ENCODE peak calls at places on chromosomes 11 and 22, in nine cellular contexts. J is body of pancreas, D is left ventricle myocardium inferior, P is fibroblast of lung, N is mammary epithelial cell, V is tibial artery, H is lung, I is uterus, R is pancreas. C is an unnamed sample. For H3K4me1, H3K9me3 and H3K36me3, the result is how much of the 10 kb centered on the place peaks cover.

GRCh38 chr11:24155792-24156191 is 341.1 kb upstream of the LUZP2 start:
- DNase-seq in R (no peak), H (no peak), J (no peak), N (no peak), P (no peak), I (no peak), V (no peak), D (no peak), C (peak)

GRCh38 chr11:129590753-129591475 is 215.3 kb downstream of the BARX2 start:
- DNase-seq in J (no peak), I (no peak), V (no peak), D (no peak), H (no peak), N (no peak), R (no peak), P (no peak), C (no peak)

GRCh38 chr11:73645972-73646631 is at the start of gene PLEKHB1:
- DNase-seq in I (no peak), D (no peak), P (no peak), V (no peak), N (no peak), H (no peak), J (no peak), R (no peak), C (no peak)

GRCh38 chr11:66568124-66568916 is at the start of gene CTSF:
- DNase-seq in P (peak), V (peak), D (peak), J (peak), I (peak), N (peak), H (peak), R (peak), C (no peak)

GRCh38 chr11:8230178-8230859 is 33.4 kb downstream of the LMO1 start:
- DNase-seq in N (no peak), P (no peak), V (no peak), R (no peak), J (no peak), D (no peak), H (no peak), I (no peak), C (no peak)

GRCh38 chr11:24574461-24574860 is 77.6 kb downstream of the LUZP2 start:
- DNase-seq in J (no peak), I (no peak), P (peak), V (no peak), N (no peak), D (no peak), R (no peak), H (no peak), C (no peak)

GRCh38 chr11:95346207-95346718 is 115.3 kb upstream of the SESN3 start:
- DNase-seq in J (no peak), D (no peak), H (no peak), P (no peak), I (no peak), N (no peak), R (no peak), V (no peak), C (no peak)

GRCh38 chr11:103898065-103898464 is 138.4 kb upstream of the DDI1 start:
- DNase-seq in I (no peak), D (no peak), H (no peak), J (no peak), P (no peak), N (peak), R (no peak), V (no peak), C (no peak)

GRCh38 chr11:128200467-128200866 is 386.9 kb downstream of the ETS1 start:
- DNase-seq in P (no peak), J (no peak), V (no peak), D (no peak), I (no peak), R (no peak), H (no peak), N (no peak), C (no peak)

GRCh38 chr11:62707277-62707771 is at the start of the genes BSCL2 and GNG3:
- DNase-seq in J (no peak), I (no peak), N (no peak), R (peak), V (peak), P (peak), H (no peak), D (no peak), C (peak)

GRCh38 chr11:121487191-121487590 is 34.4 kb upstream of the SORL1-AS1 start:
- DNase-seq in V (no peak), P (no peak), N (no peak), R (no peak), J (no peak), D (no peak), H (no peak), I (no peak), C (no peak)

GRCh38 chr11:83957038-83957900 is 671.1 kb upstream of the CCDC90B start:
- DNase-seq in P (no peak), R (no peak), I (no peak), J (no peak), D (no peak), N (no peak), V (no peak), H (no peak), C (no peak)

GRCh38 chr11:723120-723883 is 17.3 kb downstream of the EPS8L2 start:
- DNase-seq in J (peak), V (no peak), P (peak), I (no peak), H (no peak), D (no peak), R (no peak), N (peak), C (peak)

GRCh38 chr11:74672956-74673895 is 58.0 kb downstream of the CHRDL2 start:
- DNase-seq in D (peak), I (peak), H (peak), J (peak), P (peak), V (peak), R (peak), N (peak), C (no peak)

GRCh38 chr11:821513-822371 is 3.0 kb downstream of the PNPLA2 start:
- DNase-seq in P (no peak), J (peak), N (no peak), V (no peak), D (no peak), I (no peak), H (no peak), R (no peak), C (no peak)

GRCh38 chr11:14454861-14455632 is 44.6 kb downstream of the COPB1 start:
- DNase-seq in R (no peak), J (no peak), V (no peak), I (no peak), H (no peak), P (no peak), N (no peak), D (no peak), C (no peak)

GRCh38 chr11:36577373-36577772 is 9.6 kb downstream of the RAG1 start:
- DNase-seq in N (no peak), V (no peak), J (no peak), H (no peak), I (no peak), R (no peak), P (peak), D (no peak), C (no peak)

GRCh38 chr11:114619659-114620173 is 24.1 kb upstream of the NXPE4 start:
- DNase-seq in R (no peak), H (no peak), V (no peak), D (no peak), N (no peak), I (no peak), J (no peak), P (no peak), C (no peak)

GRCh38 chr11:73629907-73630306 is 16.5 kb upstream of the PLEKHB1 start:
- DNase-seq in R (no peak), J (no peak), H (no peak), P (no peak), D (no peak), V (no peak), N (no peak), I (no peak), C (no peak)

GRCh38 chr22:20435436-20436308 is 2.0 kb downstream of the SCARF2 start:
- DNase-seq in V (peak), H (no peak), N (no peak), I (no peak), J (no peak), P (no peak), R (no peak), D (no peak), C (no peak)

GRCh38 chr11:63763506-63764200 is 4.9 kb downstream of the ZFTA start:
- DNase-seq in H (no peak), I (peak), V (peak), J (peak), N (no peak), P (no peak), D (peak), R (peak), C (no peak)

GRCh38 chr22:41576877-41577276 is 12.8 kb downstream of the PMM1 start:
- DNase-seq in V (peak), I (peak), N (peak), J (peak), D (peak), P (peak), R (peak), H (no peak), C (peak)

GRCh38 chr11:3202305-3202704 is 16.3 kb downstream of the MRGPRG start:
- DNase-seq in I (no peak), H (no peak), V (peak), N (no peak), R (no peak), J (peak), D (peak), P (no peak), C (no peak)

GRCh38 chr22:30088468-30088867 is 8.2 kb downstream of the HORMAD2 start:
- DNase-seq in R (no peak), H (no peak), D (no peak), J (no peak), P (no peak), N (no peak), V (no peak), I (no peak), C (no peak)

GRCh38 chr11:67642148-67642475 is 2.5 kb upstream of the TBX10 start:
- DNase-seq in V (no peak), P (no peak), I (no peak), N (no peak), R (no peak), D (no peak), H (no peak), J (no peak), C (no peak)

GRCh38 chr11:114128399-114128798 is 68.9 kb downstream of the ZBTB16 start:
- DNase-seq in J (no peak), P (no peak), I (no peak), N (no peak), R (no peak), D (no peak), V (no peak), H (no peak), C (no peak)

GRCh38 chr22:43275545-43275981 is 67.6 kb downstream of the SCUBE1 start:
- DNase-seq in H (no peak), V (no peak), I (no peak), P (no peak), N (peak), D (no peak), J (no peak), R (no peak), C (no peak)

GRCh38 chr11:10749476-10749875 is 1.6 kb upstream of the CTR9 start:
- DNase-seq in R (no peak), V (no peak), D (no peak), I (no peak), P (no peak), N (no peak), H (no peak), J (no peak), C (no peak)

GRCh38 chr11:64078294-64078693 is 42.6 kb downstream of the FLRT1 start:
- DNase-seq in I (no peak), V (no peak), P (no peak), D (no peak), H (no peak), J (no peak), R (no peak), N (no peak), C (no peak)

DNA sequence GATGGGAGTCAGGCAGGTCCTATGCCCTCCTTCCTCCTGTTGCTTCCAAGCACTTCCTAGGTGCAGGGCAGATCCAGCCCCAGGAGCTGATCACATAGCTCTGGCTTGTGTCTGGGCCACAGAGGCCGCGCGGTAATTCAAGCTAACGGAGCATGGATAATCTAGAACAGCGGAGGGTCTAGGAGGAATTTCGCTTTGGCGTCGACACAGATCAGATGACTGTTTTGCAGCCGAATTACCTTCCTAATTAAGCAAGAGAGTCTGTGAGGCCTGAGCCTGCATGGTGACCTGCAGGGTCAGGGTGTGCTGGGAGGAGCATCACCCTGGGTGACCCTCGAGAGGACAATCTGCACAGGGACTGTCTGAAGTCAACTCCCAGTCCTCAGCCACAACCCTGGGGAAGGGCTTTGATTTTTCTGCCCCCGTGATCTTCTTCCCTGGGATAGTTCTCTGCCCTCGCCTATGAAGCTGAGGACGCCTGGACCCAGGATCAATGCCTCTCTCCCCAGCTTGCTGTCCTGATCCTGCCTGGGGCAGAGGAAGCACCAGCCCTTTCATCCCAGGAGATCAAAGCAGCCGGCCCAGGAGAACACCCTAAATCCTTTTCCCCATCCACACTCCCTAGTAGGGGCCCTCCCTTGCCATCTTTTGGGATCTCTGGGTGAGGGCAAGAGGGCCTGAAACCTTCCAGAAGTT is 11.0 kb downstream of the NECTIN1 start:
- DNase-seq in J (no peak), I (no peak), D (no peak), R (no peak), V (no peak), N (no peak), P (peak), H (no peak), C (no peak)
- H3K4me1 ChIP-seq in J (under half), I (under half), D (under half), R (under half), V (under half), N (under half), P (under half), H (under half), C (half or more)

GRCh38 chr11:132959663-132960062 is 572.6 kb downstream of the OPCML start:
- DNase-seq in I (no peak), N (no peak), H (no peak), P (no peak), D (no peak), V (no peak), R (no peak), J (no peak), C (no peak)

GRCh38 chr11:132960273-132960672 is 572.0 kb downstream of the OPCML start:
- DNase-seq in N (no peak), H (no peak), R (no peak), I (no peak), P (no peak), J (no peak), V (no peak), D (no peak), C (no peak)

GRCh38 chr11:132962026-132962425 is 570.3 kb downstream of the OPCML start:
- DNase-seq in J (no peak), R (no peak), N (peak), I (no peak), H (no peak), P (peak), D (no peak), V (no peak), C (no peak)

GRCh38 chr11:132961453-132961852 is 570.8 kb downstream of the OPCML start:
- DNase-seq in N (no peak), I (no peak), R (no peak), D (no peak), H (no peak), J (no peak), V (no peak), P (no peak), C (no peak)

DNA sequence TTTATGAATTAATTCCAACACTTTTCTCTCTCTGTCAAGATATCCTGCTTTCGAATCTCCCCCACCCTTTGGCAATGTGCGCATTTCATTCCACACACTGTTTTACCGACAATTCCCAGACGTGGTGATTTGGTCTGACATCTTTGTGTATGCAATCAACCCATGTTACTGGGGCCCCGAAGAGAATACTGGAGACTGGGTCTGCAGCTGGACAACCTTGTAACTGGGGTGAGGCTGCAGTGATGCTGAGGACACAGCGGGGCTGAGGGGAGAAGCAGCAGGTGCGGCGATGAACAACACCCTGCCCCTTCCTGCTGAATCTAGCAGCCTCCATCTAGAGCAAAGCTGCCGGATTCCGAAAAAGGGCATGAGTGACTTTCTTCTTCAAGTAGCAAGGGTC is 571.6 kb downstream of the OPCML start:
- DNase-seq in V (no peak), J (no peak), I (no peak), R (no peak), N (no peak), P (no peak), H (no peak), D (no peak), C (no peak)
- H3K9me3 ChIP-seq in V (under half), J (under half), I (under half), R (under half), N (under half), P (under half), H (under half), D (under half), C (under half)

GRCh38 chr22:19194751-19195536 is 16.4 kb upstream of the SLC25A1 start:
- DNase-seq in J (no peak), H (no peak), R (no peak), N (no peak), V (no peak), D (no peak), I (no peak), P (no peak), C (no peak)
- H3K36me3 ChIP-seq in J (under half), H (under half), R (under half), N (under half), V (under half), D (under half), I (under half), P (under half), C (under half)

GRCh38 chr22:38310518-38311330 is 6.5 kb downstream of the CSNK1E start:
- DNase-seq in D (no peak), I (no peak), J (no peak), R (no peak), H (no peak), P (no peak), V (peak), N (no peak), C (no peak)

GRCh38 chr22:38309614-38310517 is 7.4 kb downstream of the CSNK1E start:
- DNase-seq in P (no peak), N (no peak), I (no peak), H (no peak), D (no peak), V (peak), R (no peak), J (no peak), C (no peak)

GRCh38 chr22:38313384-38313955 is 3.8 kb downstream of the CSNK1E start:
- DNase-seq in N (peak), R (no peak), J (peak), P (peak), V (peak), H (no peak), D (peak), I (peak), C (no peak)

GRCh38 chr22:38312261-38312800 is 4.9 kb downstream of the CSNK1E start:
- DNase-seq in H (no peak), V (no peak), I (no peak), J (no peak), P (no peak), N (peak), R (no peak), D (no peak), C (no peak)

GRCh38 chr22:38311331-38311635 is 6.0 kb downstream of the CSNK1E start:
- DNase-seq in D (no peak), N (no peak), H (no peak), V (no peak), I (no peak), J (no peak), R (no peak), P (no peak), C (no peak)
- H3K4me1 ChIP-seq in D (half or more), N (half or more), H (under half), V (under half), I (under half), J (half or more), R (under half), P (under half), C (under half)

DNA sequence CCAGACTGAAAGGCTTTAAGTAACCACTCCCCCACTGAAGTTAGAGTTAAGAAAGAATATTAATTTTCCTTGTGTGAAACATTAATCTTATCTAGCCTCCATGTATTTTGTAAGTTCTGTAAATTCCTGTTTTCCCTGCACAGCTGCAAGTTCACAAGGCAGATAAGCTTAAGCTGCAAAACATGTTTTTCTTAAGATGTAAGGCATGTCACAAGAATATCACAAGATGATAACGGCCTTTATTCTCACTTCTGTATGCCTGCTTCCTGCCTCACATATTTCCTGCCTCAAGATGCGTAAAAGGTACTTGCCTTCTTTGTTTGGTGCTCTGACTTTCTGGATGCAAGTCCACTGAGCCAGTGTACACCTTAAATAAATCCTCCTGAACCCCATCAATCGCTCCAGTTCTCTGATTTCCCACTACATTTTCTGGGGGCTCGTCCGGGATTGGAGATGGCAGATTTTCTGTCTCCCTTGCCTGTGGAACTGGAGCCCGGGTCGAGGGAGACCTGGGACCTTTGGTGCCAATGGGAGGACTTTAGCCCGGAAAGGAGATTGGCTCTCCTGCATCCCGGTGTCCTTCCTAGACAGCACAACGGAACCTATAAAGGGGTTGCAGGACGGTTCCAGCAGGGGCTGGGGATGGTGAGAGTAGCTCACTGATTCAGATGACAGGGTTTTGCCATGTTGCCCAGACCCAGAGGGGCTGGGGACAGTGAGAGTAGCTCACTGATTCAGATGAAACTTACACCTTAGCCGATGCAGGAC is 30.2 kb downstream of the PPARA start:
- DNase-seq in H (no peak), P (no peak), V (no peak), N (no peak), J (no peak), D (no peak), R (no peak), I (no peak), C (peak)
- H3K9me3 ChIP-seq in H (under half), P (under half), V (under half), N (under half), J (under half), D (under half), R (under half), I (under half), C (under half)